ENCODE peak calls at places on chromosomes 11 and 22, in ten cellular contexts. W is stimulated activated naive CD4-positive, alpha-beta T cell treated with Interleukin-2 at 50 U/mL for 16 hours; J is HFFc6; T is effector memory CD4-positive, alpha-beta T cell; I is WTC11; K is renal cortical epithelial cell; U is stimulated activated CD4-positive, alpha-beta T cell treated with anti-CD3 and anti-CD28 coated beads, Interleukin-4, amount 100 ng/mL, for 48 hours; F is Ammon's horn; Z is NCI-H1417 treated with DMSO at 0.1 percent for 48 hours; D is activated CD8-positive, alpha-beta memory T cell treated with anti-CD3 and anti-CD28 coated beads, Interleukin-2, amount 50 U/mL, for 4 hours. Y is an unnamed sample.

GRCh38 chr22:30372915-30373314 is 14.3 kb downstream of the RNF215 start:
- DNase-seq in K (no peak), Z (no peak), T (no peak), D (no peak), F (no peak), U (no peak), I (no peak), W (no peak), J (no peak), Y (peak)

GRCh38 chr22:50737728-50738648 is at the start of gene ACR:
- DNase-seq in D (peak), U (no peak), Z (no peak), K (no peak), I (peak), F (no peak), J (no peak), W (no peak), T (no peak), Y (no peak)

GRCh38 chr22:44163536-44163935 is 17.2 kb upstream of the PARVG start:
- DNase-seq in T (no peak), F (no peak), I (no peak), W (no peak), J (no peak), Z (no peak), D (no peak), U (no peak), K (no peak), Y (no peak)

GRCh38 chr11:131491503-131491902 is 121.1 kb downstream of the NTM start:
- DNase-seq in J (peak), T (no peak), K (peak), Z (no peak), U (no peak), F (no peak), W (no peak), I (no peak), D (no peak), Y (no peak)

GRCh38 chr11:134932761-134933160 is 520.7 kb upstream of the B3GAT1 start:
- DNase-seq in W (no peak), T (no peak), I (no peak), J (no peak), K (no peak), Z (no peak), F (no peak), U (no peak), D (no peak), Y (no peak)

GRCh38 chr22:49999063-49999900 is 13.3 kb downstream of the IL17REL start:
- DNase-seq in Z (no peak), I (peak), K (no peak), T (no peak), J (no peak), F (no peak), W (peak), D (peak), U (no peak), Y (no peak)

GRCh38 chr22:46619830-46620501 is at the start of gene GRAMD4:
- DNase-seq in U (no peak), T (no peak), K (no peak), J (no peak), W (no peak), D (no peak), Z (no peak), F (peak), I (no peak), Y (peak)

GRCh38 chr11:110130642-110131238 is 37.5 kb downstream of the ZC3H12C start:
- DNase-seq in J (no peak), D (no peak), U (no peak), T (no peak), F (peak), Z (peak), K (no peak), W (no peak), I (peak), Y (no peak)

GRCh38 chr11:67269401-67270255 is 3.4 kb downstream of the GRK2 start:
- DNase-seq in U (no peak), K (no peak), J (no peak), I (peak), F (no peak), D (no peak), W (no peak), T (no peak), Z (no peak), Y (peak)

Y was measured in HL-60.